ENCODE peak calls at places on chromosomes 11 and 22, in five cellular contexts. One of them, this sample, is unnamed.

GRCh38 chr11:118899706-118900360 is 16.1 kb downstream of the CXCR5 start:
- DNase-seq in activated CD4-positive, alpha-beta T cell treated with anti-CD3 and anti-CD28 coated beads for 1 hour: no peak
- DNase-seq in cardiac fibroblast: no peak
- DNase-seq in transverse colon: no peak
- DNase-seq in neural crest cell: no peak
- DNase-seq in this sample: no peak

GRCh38 chr11:45982656-45983470 is 60.4 kb downstream of the LARGE2 start:
- DNase-seq in activated CD4-positive, alpha-beta T cell treated with anti-CD3 and anti-CD28 coated beads for 1 hour: no peak
- DNase-seq in neural crest cell: no peak
- DNase-seq in transverse colon: no peak
- DNase-seq in cardiac fibroblast: peak
- DNase-seq in this sample: no peak

GRCh38 chr22:47167056-47167455 is 404.6 kb downstream of the TBC1D22A start:
- DNase-seq in cardiac fibroblast: no peak
- DNase-seq in activated CD4-positive, alpha-beta T cell treated with anti-CD3 and anti-CD28 coated beads for 1 hour: no peak
- DNase-seq in neural crest cell: no peak
- DNase-seq in transverse colon: no peak
- DNase-seq in this sample: no peak

GRCh38 chr11:65478411-65479183 is 20.2 kb upstream of the MALAT1 start:
- DNase-seq in cardiac fibroblast: peak
- DNase-seq in activated CD4-positive, alpha-beta T cell treated with anti-CD3 and anti-CD28 coated beads for 1 hour: no peak
- DNase-seq in neural crest cell: no peak
- DNase-seq in transverse colon: peak
- DNase-seq in this sample: no peak

GRCh38 chr11:45924036-45924915 is 1.8 kb downstream of the LARGE2 start:
- DNase-seq in cardiac fibroblast: no peak
- DNase-seq in transverse colon: peak
- DNase-seq in neural crest cell: no peak
- DNase-seq in activated CD4-positive, alpha-beta T cell treated with anti-CD3 and anti-CD28 coated beads for 1 hour: no peak
- DNase-seq in this sample: no peak

GRCh38 chr11:76135491-76135890 is 70.8 kb downstream of the WNT11 start:
- DNase-seq in activated CD4-positive, alpha-beta T cell treated with anti-CD3 and anti-CD28 coated beads for 1 hour: no peak
- DNase-seq in transverse colon: no peak
- DNase-seq in neural crest cell: no peak
- DNase-seq in cardiac fibroblast: peak
- DNase-seq in this sample: no peak

GRCh38 chr11:45025716-45026492 is 75.2 kb upstream of the TP53I11 start:
- DNase-seq in activated CD4-positive, alpha-beta T cell treated with anti-CD3 and anti-CD28 coated beads for 1 hour: no peak
- DNase-seq in transverse colon: peak
- DNase-seq in cardiac fibroblast: peak
- DNase-seq in neural crest cell: no peak
- DNase-seq in this sample: no peak

GRCh38 chr11:76629133-76629852 is 41.3 kb downstream of the LRRC32 start:
- DNase-seq in neural crest cell: no peak
- DNase-seq in cardiac fibroblast: peak
- DNase-seq in transverse colon: peak
- DNase-seq in activated CD4-positive, alpha-beta T cell treated with anti-CD3 and anti-CD28 coated beads for 1 hour: peak
- DNase-seq in this sample: no peak

GRCh38 chr11:20235164-20235563 is 74.9 kb upstream of the DBX1 start:
- DNase-seq in neural crest cell: no peak
- DNase-seq in cardiac fibroblast: no peak
- DNase-seq in activated CD4-positive, alpha-beta T cell treated with anti-CD3 and anti-CD28 coated beads for 1 hour: no peak
- DNase-seq in transverse colon: no peak
- DNase-seq in this sample: no peak

GRCh38 chr11:73017024-73017751 is 124.9 kb downstream of the FCHSD2 start:
- DNase-seq in transverse colon: no peak
- DNase-seq in neural crest cell: no peak
- DNase-seq in cardiac fibroblast: no peak
- DNase-seq in activated CD4-positive, alpha-beta T cell treated with anti-CD3 and anti-CD28 coated beads for 1 hour: no peak
- DNase-seq in this sample: no peak

GRCh38 chr22:18997306-18997924 is 61.3 kb upstream of the PRODH start:
- DNase-seq in neural crest cell: no peak
- DNase-seq in activated CD4-positive, alpha-beta T cell treated with anti-CD3 and anti-CD28 coated beads for 1 hour: no peak
- DNase-seq in transverse colon: no peak
- DNase-seq in cardiac fibroblast: no peak
- DNase-seq in this sample: no peak

This sample was measured in progenitor cell of endocrine pancreas.